ENCODE peak calls at places on chromosome 11, in four cellular contexts. One of them, this sample, is unnamed.

GRCh38 chr11:1915795-1916131 is 3.7 kb upstream of the TNNT3 start:
- DNase-seq in esophagus squamous epithelium: no peak
- DNase-seq in Peyer's patch: no peak
- DNase-seq in lower leg skin: no peak
- DNase-seq in this sample: no peak

GRCh38 chr11:76723548-76723947 is 53.0 kb upstream of the LRRC32 start:
- DNase-seq in Peyer's patch: no peak
- DNase-seq in esophagus squamous epithelium: no peak
- DNase-seq in lower leg skin: no peak
- DNase-seq in this sample: no peak

GRCh38 chr11:26062665-26063064 is 269.3 kb upstream of the ANO3 start:
- DNase-seq in lower leg skin: no peak
- DNase-seq in esophagus squamous epithelium: no peak
- DNase-seq in Peyer's patch: no peak
- DNase-seq in this sample: no peak

GRCh38 chr11:110472858-110473257 is 43.1 kb downstream of the FDX1 start:
- DNase-seq in Peyer's patch: no peak
- DNase-seq in esophagus squamous epithelium: no peak
- DNase-seq in lower leg skin: no peak
- DNase-seq in this sample: no peak

GRCh38 chr11:73205666-73206343 is 12.3 kb upstream of the P2RY2 start:
- DNase-seq in lower leg skin: peak
- DNase-seq in esophagus squamous epithelium: no peak
- DNase-seq in Peyer's patch: peak
- DNase-seq in this sample: peak

GRCh38 chr11:77089004-77089545 is 13.6 kb upstream of the OMP start:
- DNase-seq in esophagus squamous epithelium: no peak
- DNase-seq in lower leg skin: no peak
- DNase-seq in Peyer's patch: peak
- DNase-seq in this sample: no peak

GRCh38 chr11:69253028-69253427 is 40.9 kb upstream of the MYEOV start:
- DNase-seq in Peyer's patch: no peak
- DNase-seq in lower leg skin: no peak
- DNase-seq in esophagus squamous epithelium: no peak
- DNase-seq in this sample: no peak

GRCh38 chr11:120057595-120058581 is 80.0 kb downstream of the TRIM29 start:
- DNase-seq in esophagus squamous epithelium: no peak
- DNase-seq in Peyer's patch: peak
- DNase-seq in lower leg skin: peak
- DNase-seq in this sample: no peak

GRCh38 chr11:125062931-125063428 is at the start of gene SLC37A2:
- DNase-seq in Peyer's patch: peak
- DNase-seq in esophagus squamous epithelium: no peak
- DNase-seq in lower leg skin: peak
- DNase-seq in this sample: peak

GRCh38 chr11:84722583-84723108 is 904.5 kb downstream of the DLG2 start:
- DNase-seq in Peyer's patch: no peak
- DNase-seq in esophagus squamous epithelium: no peak
- DNase-seq in lower leg skin: no peak
- DNase-seq in this sample: peak

GRCh38 chr11:11661356-11662040 is 39.7 kb upstream of the GALNT18 start:
- DNase-seq in esophagus squamous epithelium: no peak
- DNase-seq in lower leg skin: no peak
- DNase-seq in Peyer's patch: no peak
- DNase-seq in this sample: no peak

GRCh38 chr11:68549789-68550484 is 89.4 kb downstream of the PPP6R3 start:
- DNase-seq in esophagus squamous epithelium: no peak
- DNase-seq in lower leg skin: no peak
- DNase-seq in Peyer's patch: no peak
- DNase-seq in this sample: no peak

GRCh38 chr11:128470081-128470480 is 117.3 kb downstream of the ETS1 start:
- DNase-seq in esophagus squamous epithelium: no peak
- DNase-seq in Peyer's patch: no peak
- DNase-seq in lower leg skin: no peak
- DNase-seq in this sample: no peak

GRCh38 chr11:70925238-70925637 is 327.1 kb downstream of the SHANK2 start:
- DNase-seq in lower leg skin: no peak
- DNase-seq in Peyer's patch: no peak
- DNase-seq in esophagus squamous epithelium: no peak
- DNase-seq in this sample: no peak

GRCh38 chr11:44927174-44927661 is 23.5 kb downstream of the TP53I11 start:
- DNase-seq in lower leg skin: peak
- DNase-seq in esophagus squamous epithelium: no peak
- DNase-seq in Peyer's patch: peak
- DNase-seq in this sample: peak

GRCh38 chr11:122843281-122844150 is 5.2 kb downstream of the CRTAM start:
- DNase-seq in esophagus squamous epithelium: no peak
- DNase-seq in lower leg skin: no peak
- DNase-seq in Peyer's patch: no peak
- DNase-seq in this sample: no peak
- H3K4me3 ChIP-seq in esophagus squamous epithelium: no peak
- H3K4me3 ChIP-seq in lower leg skin: no peak
- H3K4me3 ChIP-seq in Peyer's patch: no peak
- H3K4me3 ChIP-seq in this sample: no peak

DNA sequence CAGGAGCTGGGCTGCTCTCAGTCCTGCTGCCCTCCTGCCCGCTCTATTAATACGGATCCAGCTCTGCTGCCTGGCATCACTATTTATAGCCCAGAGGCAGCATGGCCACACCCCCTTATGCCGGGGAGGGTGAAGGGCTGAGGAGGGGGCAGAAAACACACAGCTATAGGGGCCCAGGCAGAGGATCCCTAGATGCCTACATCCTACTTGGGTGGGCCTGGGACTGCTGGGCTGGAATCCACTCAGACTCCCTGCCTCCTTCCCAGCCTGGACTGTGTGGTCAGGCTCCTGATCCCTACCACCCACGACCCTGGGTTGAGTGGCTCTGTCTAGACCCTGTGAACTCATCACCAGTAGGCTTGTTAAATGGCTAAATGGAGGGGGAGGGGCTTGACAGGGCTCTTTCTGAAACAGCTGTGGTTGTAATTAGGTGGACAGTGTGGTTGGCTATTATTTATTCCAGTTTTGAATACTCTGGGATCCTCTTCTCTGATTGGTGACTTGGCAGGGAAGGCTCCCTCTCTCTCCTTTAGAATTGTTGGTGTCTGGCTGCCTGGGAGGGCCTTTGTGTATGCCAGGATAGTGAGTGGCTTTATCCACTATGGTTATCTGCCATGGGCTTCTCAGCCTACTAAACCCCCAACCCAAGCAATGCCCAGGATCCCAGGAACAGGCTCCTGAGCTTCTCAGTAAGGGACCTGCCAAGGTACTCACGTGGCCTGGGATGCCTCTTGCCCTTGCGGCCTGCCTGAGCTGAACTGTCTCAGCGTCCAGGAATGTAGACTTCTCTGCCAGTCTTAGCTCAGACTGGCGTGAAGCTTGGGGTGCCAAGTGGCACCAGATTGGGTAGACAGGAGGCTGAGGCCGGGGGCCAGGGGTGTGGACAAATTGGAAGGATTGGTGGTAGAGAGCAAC is 15.2 kb downstream of the PHLDB1 start:
- DNase-seq in Peyer's patch: peak
- DNase-seq in esophagus squamous epithelium: no peak
- DNase-seq in lower leg skin: peak
- DNase-seq in this sample: peak
- TF ChIP-seq POLR2A in Peyer's patch: no peak
- TF ChIP-seq POLR2A in esophagus squamous epithelium: no peak
- TF ChIP-seq POLR2A in lower leg skin: no peak
- TF ChIP-seq POLR2A in this sample: no peak

GRCh38 chr11:326842-327580 is 6.4 kb upstream of the IFITM3 start:
- DNase-seq in Peyer's patch: peak
- DNase-seq in lower leg skin: peak
- DNase-seq in esophagus squamous epithelium: no peak
- DNase-seq in this sample: peak
- H3K4me3 ChIP-seq in Peyer's patch: no peak
- H3K4me3 ChIP-seq in lower leg skin: no peak
- H3K4me3 ChIP-seq in esophagus squamous epithelium: peak
- H3K4me3 ChIP-seq in this sample: no peak

GRCh38 chr11:60065801-60066200 is 9.3 kb downstream of the MS4A3 start:
- DNase-seq in Peyer's patch: no peak
- DNase-seq in lower leg skin: no peak
- DNase-seq in esophagus squamous epithelium: no peak
- DNase-seq in this sample: no peak
- TF ChIP-seq POLR2A in Peyer's patch: no peak
- TF ChIP-seq POLR2A in lower leg skin: no peak
- TF ChIP-seq POLR2A in esophagus squamous epithelium: no peak
- TF ChIP-seq POLR2A in this sample: no peak

DNA sequence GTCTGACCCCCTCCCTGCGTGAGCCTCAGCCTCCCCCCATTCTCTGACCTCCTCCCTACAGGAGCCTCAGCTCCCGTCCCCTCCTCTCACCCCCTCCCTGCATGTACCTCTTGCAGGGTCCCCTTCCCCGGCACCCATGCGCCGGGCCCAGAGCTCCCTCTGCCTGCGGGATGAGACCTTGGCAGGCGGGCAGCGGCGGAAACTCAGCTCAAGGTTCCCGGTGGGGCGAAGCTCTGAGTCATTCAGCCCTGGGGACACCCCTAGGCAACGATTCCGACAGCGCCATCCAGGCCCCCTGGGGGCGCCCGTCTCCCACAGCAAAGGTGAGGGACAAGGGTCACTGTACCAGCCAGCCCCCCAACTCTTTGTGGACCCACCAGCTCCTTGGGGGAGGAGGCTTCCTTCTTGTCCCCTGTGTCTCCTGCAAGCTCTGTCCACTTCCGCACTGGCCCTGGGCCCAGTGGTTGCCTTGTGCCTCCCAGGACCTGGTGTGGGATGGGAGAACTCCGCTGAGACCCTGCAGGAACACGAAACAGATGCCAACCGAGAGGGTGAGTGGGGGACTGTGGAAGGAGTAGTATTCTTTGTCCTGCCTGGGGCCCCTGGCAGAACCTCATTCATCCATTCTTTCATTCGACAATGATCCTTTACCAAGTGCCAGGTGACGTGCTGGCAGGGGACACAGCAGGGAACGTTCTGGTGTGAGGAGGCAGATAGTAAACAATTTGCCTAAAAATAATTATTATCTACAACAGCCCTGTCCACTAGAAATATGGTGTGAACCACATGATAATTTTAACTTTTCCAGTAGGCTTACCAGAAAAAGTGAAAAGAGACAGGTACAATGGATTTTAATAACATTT is 3.7 kb upstream of the RPS6KA4 start:
- DNase-seq in esophagus squamous epithelium: no peak
- DNase-seq in Peyer's patch: peak
- DNase-seq in lower leg skin: no peak
- DNase-seq in this sample: peak
- H3K4me3 ChIP-seq in esophagus squamous epithelium: peak
- H3K4me3 ChIP-seq in Peyer's patch: peak
- H3K4me3 ChIP-seq in lower leg skin: no peak
- H3K4me3 ChIP-seq in this sample: no peak

DNA sequence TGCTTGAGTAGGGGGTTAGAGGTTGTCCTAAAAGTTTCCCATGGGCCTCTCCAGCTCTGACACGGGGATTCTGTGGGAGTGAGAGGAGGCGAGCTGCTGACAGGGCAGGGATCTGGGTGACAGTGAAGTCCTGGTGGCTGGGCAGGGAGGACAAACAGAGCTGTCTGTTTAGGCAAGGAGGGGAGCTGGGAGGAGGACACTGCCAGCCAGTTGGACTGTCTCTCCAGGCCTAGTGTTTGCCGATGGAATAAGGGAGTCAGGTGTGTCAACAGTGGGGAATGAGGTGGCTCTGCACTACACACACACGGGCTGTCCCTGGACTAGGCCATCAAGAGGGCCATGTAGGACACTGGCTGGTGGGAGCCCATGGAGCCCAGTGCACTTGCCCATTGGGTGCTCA is 20.6 kb upstream of the SYT7 start:
- DNase-seq in esophagus squamous epithelium: no peak
- DNase-seq in Peyer's patch: no peak
- DNase-seq in lower leg skin: no peak
- DNase-seq in this sample: no peak
- TF ChIP-seq POLR2A in esophagus squamous epithelium: no peak
- TF ChIP-seq POLR2A in Peyer's patch: no peak
- TF ChIP-seq POLR2A in lower leg skin: no peak
- TF ChIP-seq POLR2A in this sample: no peak